ENCODE peak calls at places on chromosome 17, in four cellular contexts. B, P, A and X are unnamed samples.

GRCh38 chr17:78341559-78342437 is 18.1 kb downstream of the SOCS3 start:
- DNase-seq in B (peak), P (peak), A (peak), X (peak)

GRCh38 chr17:72806011-72806410 is 286.5 kb downstream of the SLC39A11 start:
- DNase-seq in B (peak), P (no peak), A (no peak), X (no peak)

GRCh38 chr17:42781639-42782401 is 1.4 kb downstream of the WNK4 start:
- DNase-seq in B (no peak), P (no peak), A (peak), X (peak)

GRCh38 chr17:18038149-18038850 is 668 bp downstream of the ATPAF2 start:
- DNase-seq in B (no peak), P (no peak), A (peak), X (no peak)

GRCh38 chr17:83050651-83051422 is 28.6 kb upstream of the METRNL start:
- DNase-seq in B (no peak), P (peak), A (no peak), X (no peak)

GRCh38 chr17:79954281-79955166 is 81.1 kb downstream of the TBC1D16 start:
- DNase-seq in B (no peak), P (no peak), A (no peak), X (no peak)

GRCh38 chr17:37375685-37376084 is at the start of gene C17orf78:
- DNase-seq in B (no peak), P (no peak), A (no peak), X (no peak)

GRCh38 chr17:38572665-38573365 is 32.9 kb downstream of the SRCIN1 start:
- DNase-seq in B (no peak), P (no peak), A (no peak), X (no peak)

GRCh38 chr17:34015253-34015652 is 239.8 kb upstream of the CCL2 start:
- DNase-seq in B (no peak), P (no peak), A (no peak), X (no peak)

GRCh38 chr17:27533874-27534815 is 77.9 kb downstream of the KSR1 start:
- DNase-seq in B (peak), P (no peak), A (peak), X (peak)

GRCh38 chr17:54085934-54086333 is 263.2 kb downstream of the KIF2B start:
- DNase-seq in B (peak), P (no peak), A (no peak), X (no peak)

GRCh38 chr17:792277-792676 is 10.1 kb downstream of the MRM3 start:
- DNase-seq in B (no peak), P (no peak), A (no peak), X (no peak)

GRCh38 chr17:80388601-80389000 is 26.4 kb upstream of the ENDOV start:
- DNase-seq in B (no peak), P (no peak), A (no peak), X (no peak)

GRCh38 chr17:32261521-32261792 is 4.2 kb upstream of the RHBDL3 start:
- DNase-seq in B (peak), P (no peak), A (peak), X (no peak)

GRCh38 chr17:75447951-75448856 is 8.2 kb upstream of the TMEM94 start:
- DNase-seq in B (no peak), P (no peak), A (no peak), X (peak)

GRCh38 chr17:44442806-44443205 is 53.4 kb upstream of the ITGA2B start:
- DNase-seq in B (no peak), P (no peak), A (no peak), X (no peak)

GRCh38 chr17:81236784-81237183 is 2.1 kb downstream of the TEPSIN start:
- DNase-seq in B (no peak), P (no peak), A (no peak), X (no peak)

GRCh38 chr17:77916284-77916683 is 42.2 kb upstream of the TNRC6C start:
- DNase-seq in B (no peak), P (peak), A (no peak), X (no peak)

GRCh38 chr17:33469911-33470310 is 176.8 kb upstream of the ASIC2 start:
- DNase-seq in B (peak), P (peak), A (peak), X (peak)

GRCh38 chr17:27552467-27552779 is 78.6 kb upstream of the LGALS9 start:
- DNase-seq in B (peak), P (no peak), A (peak), X (peak)

DNA sequence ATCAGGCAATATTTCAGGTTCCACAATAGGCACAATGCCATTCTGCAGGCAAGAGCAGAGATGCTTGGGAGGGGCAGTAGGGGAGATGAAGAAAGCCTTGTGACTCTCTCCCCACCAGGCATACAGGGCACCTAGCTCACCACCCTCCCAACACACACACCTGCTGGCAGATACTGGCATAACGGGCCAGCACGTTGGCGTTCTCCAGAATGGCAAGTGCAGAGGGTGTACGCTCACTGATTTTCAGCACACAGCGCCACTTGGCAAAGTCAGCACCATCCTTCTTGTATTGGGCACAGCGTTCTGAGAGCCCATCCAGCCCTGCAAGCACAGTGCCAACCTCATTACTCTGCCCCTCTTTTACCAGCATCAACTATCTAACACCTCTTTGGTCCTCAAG is 2.2 kb downstream of the ALDOC start:
- DNase-seq in B (no peak), P (no peak), A (no peak), X (no peak)
- TF ChIP-seq CTCF in B (no peak), P (no peak), A (no peak), X (no peak)

DNA sequence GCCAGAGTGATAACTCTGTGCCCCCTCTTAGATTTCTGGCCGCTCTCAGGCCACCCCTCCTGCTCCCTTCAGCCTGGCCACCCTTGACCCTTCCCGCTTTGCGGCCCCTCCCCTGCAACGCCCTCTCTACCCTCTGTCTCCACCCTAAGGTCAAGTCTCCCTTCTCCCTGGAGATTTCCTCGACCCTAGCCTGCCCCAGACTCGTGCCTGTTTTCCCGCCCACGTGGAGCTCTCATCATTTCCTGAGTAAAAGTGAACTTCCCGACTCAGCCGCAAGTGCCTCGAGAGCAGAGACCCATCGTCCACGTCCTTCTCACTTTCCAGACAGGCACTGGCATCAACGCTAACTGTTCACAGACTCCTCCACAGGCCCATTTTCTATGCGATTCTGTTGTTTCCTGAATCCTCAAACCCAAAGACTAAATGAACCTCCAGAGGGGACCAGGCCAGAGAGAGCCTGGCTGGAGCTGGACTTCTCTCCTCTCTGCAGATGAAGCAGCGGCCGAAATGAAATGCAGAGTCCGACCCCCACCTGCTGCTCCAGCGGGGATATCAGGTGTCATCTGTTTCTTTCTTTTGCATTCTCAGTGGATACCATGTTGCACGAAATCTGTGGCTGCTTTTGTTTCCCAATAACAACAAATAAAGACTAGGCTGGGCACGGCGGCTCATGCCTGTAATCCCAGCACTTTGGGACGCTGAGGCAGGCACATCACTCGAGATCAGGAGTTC is 52.5 kb downstream of the RTN4RL1 start:
- DNase-seq in B (peak), P (peak), A (peak), X (no peak)
- TF ChIP-seq CTCF in B (no peak), P (no peak), A (no peak), X (no peak)

GRCh38 chr17:56231693-56232092 is 78.4 kb downstream of the ANKFN1 start:
- DNase-seq in B (no peak), P (no peak), A (no peak), X (no peak)
- TF ChIP-seq CTCF in B (no peak), P (no peak), A (no peak), X (no peak)

DNA sequence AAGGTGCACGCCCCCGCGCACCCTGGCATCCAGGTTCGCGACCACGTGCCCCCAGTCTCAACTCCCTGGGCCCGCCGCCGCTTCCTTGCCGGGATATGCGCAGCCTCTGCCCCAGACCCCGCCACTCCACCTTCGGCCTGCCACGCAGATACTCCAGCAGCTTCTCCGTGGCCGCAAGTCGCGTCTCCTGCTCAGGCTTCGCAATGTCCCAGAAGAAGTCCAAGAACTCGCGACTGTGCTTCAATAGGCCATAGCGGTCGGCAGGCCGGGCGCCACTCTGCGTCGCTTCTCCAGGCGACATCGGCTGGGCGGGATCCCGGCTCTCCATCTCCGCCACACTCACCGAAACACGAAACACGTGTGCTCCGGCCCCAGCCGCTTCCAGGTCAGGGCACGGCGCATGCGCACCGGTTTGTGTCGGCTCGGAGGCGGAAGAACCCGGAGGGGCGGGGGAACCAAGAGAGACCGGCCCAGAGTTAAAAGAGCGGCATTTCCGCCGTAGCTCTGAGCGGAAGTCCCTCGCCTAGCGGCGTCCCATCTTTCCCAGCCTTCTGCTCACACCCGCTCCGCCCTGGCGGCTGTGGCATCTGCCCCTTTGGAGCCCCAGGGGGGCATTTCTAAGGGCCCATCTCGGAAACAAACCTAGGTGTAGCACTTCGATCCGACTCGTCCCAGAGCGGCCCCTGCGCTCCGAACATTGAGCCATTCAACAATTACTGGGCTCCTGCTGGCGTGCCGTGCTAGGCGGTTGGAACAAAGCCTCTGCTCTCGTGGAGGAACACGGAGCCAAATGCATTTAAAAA is at the start of gene MYBBP1A:
- DNase-seq in B (peak), P (peak), A (peak), X (peak)
- TF ChIP-seq CTCF in B (peak), P (peak), A (peak), X (peak)

DNA sequence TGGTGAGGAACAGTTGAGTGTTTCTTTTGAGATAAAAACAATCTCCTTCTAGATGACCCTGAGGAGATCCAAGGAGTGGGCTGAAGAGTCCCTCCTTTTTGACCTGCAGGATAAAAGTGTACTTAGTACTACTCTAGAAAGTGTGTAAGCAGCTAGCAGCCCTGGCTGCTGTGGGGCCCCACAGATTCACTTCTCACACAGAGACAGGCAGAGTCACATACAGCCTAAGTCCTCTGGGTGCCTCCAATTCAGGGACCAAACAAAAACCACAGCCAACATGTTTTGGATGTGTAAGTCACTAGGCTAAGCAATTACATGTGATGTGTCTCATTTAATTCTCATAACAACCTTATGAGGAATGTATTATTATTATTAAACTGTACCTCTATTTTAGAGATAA is 97.1 kb downstream of the TMEM100 start:
- DNase-seq in B (no peak), P (no peak), A (no peak), X (no peak)
- TF ChIP-seq CTCF in B (no peak), P (no peak), A (no peak), X (no peak)

GRCh38 chr17:76473541-76473985 is 6.2 kb downstream of the AANAT start:
- DNase-seq in B (no peak), P (no peak), A (no peak), X (no peak)
- TF ChIP-seq CTCF in B (peak), P (peak), A (peak), X (peak)